ENCODE peak calls at places on chromosomes 5 and 9, in ten cellular contexts. W, F, M, Z, K, U, J, S, E and R are unnamed samples.

GRCh38 chr9:22047596-22047995 is 38.5 kb upstream of the CDKN2B start:
- DNase-seq in E (no peak), W (no peak), F (no peak), U (no peak), M (no peak), Z (no peak), K (no peak), S (no peak), J (no peak), R (no peak)

GRCh38 chr5:50968296-50969206 is 302.1 kb downstream of the PARP8 start:
- DNase-seq in W (peak; percentile 80), E (no peak), U (no peak), K (no peak), J (no peak), F (peak; percentile 32), S (no peak), M (no peak), Z (no peak), R (no peak)

GRCh38 chr9:84811072-84811725 is 141.7 kb downstream of the NTRK2 start:
- DNase-seq in J (no peak), U (no peak), Z (no peak), E (no peak), K (no peak), W (no peak), S (no peak), M (no peak), F (peak; percentile 31), R (no peak)

GRCh38 chr5:113036826-113037225 is 60.2 kb downstream of the DCP2 start:
- DNase-seq in F (no peak), W (no peak), U (no peak), J (no peak), Z (no peak), S (no peak), M (no peak), E (no peak), K (no peak), R (no peak)

GRCh38 chr9:37262410-37262809 is 142.0 kb downstream of the ZCCHC7 start:
- DNase-seq in J (no peak), W (no peak), S (no peak), Z (no peak), K (no peak), F (no peak), U (no peak), E (peak; percentile 49), M (no peak), R (no peak)

GRCh38 chr9:35909274-35909673 is at the start of gene SPAAR:
- DNase-seq in S (no peak), W (peak; percentile 21), J (no peak), U (no peak), K (no peak), M (no peak), E (no peak), Z (no peak), F (no peak), R (no peak)

GRCh38 chr5:156149203-156149602 is 177.8 kb upstream of the SGCD start:
- DNase-seq in M (no peak), W (peak; percentile 5), E (peak; percentile 58), F (no peak), J (no peak), K (no peak), Z (no peak), U (no peak), S (no peak), R (no peak)

GRCh38 chr9:127527560-127528268 is 76.4 kb downstream of the LRSAM1 start:
- DNase-seq in E (no peak), K (no peak), M (no peak), Z (no peak), S (no peak), W (peak; percentile 26), J (no peak), F (no peak), U (no peak), R (no peak)

GRCh38 chr9:25948182-25948581 is 269.9 kb upstream of the TUSC1 start:
- DNase-seq in J (no peak), W (no peak), M (no peak), E (no peak), U (no peak), K (no peak), Z (no peak), S (no peak), F (no peak), R (no peak)

DNA sequence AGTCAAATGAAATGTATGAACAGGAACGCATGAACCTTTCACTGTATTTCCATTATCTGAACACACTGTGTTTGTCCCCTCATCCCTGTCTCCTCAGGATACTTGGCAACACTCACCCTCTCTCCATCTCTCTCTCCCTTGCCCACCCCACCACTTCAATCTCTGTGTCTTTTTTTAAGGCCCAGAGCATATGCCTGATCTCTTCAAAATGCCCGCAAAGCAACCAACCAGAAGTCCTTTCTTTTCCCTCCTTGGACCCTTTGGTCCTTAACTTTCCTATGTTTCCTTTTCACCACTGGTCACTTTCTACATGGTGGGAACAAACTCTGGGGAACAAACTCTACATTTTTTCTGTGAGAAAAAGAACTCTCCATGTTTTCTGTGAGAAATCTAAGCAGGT is 3.2 kb upstream of the IRF1 start:
- DNase-seq in Z (no peak), M (no peak), J (no peak), K (no peak), U (no peak), E (no peak), F (no peak), S (no peak), W (no peak), R (no peak)
- H3K4me1 ChIP-seq in Z (peaks cover 71% of the 10 kb centered on the region), M (peaks cover 62% of the 10 kb centered on the region), J (peaks cover 64% of the 10 kb centered on the region), K (peaks cover 34% of the 10 kb centered on the region), U (peaks cover 3% of the 10 kb centered on the region), E (peaks cover 33% of the 10 kb centered on the region), F (peaks cover 3% of the 10 kb centered on the region), S (peaks cover 44% of the 10 kb centered on the region), W (peaks cover 58% of the 10 kb centered on the region), R (peaks cover 41% of the 10 kb centered on the region)

GRCh38 chr5:142770650-142771609 is 753 bp downstream of the ARHGAP26 start:
- DNase-seq in M (peak; percentile 68), U (peak; percentile 45), S (no peak), E (no peak), W (peak; percentile 76), Z (peak; percentile 64), J (peak; percentile 80), K (peak; percentile 62), F (peak; percentile 62), R (peak; percentile 28)
- TF ChIP-seq CTCF in M (peak; percentile 47), U (no peak), S (no peak), E (peak; percentile 15), W (no peak), Z (no peak), J (no peak), K (no peak), F (peak; percentile 52), R (no peak)

DNA sequence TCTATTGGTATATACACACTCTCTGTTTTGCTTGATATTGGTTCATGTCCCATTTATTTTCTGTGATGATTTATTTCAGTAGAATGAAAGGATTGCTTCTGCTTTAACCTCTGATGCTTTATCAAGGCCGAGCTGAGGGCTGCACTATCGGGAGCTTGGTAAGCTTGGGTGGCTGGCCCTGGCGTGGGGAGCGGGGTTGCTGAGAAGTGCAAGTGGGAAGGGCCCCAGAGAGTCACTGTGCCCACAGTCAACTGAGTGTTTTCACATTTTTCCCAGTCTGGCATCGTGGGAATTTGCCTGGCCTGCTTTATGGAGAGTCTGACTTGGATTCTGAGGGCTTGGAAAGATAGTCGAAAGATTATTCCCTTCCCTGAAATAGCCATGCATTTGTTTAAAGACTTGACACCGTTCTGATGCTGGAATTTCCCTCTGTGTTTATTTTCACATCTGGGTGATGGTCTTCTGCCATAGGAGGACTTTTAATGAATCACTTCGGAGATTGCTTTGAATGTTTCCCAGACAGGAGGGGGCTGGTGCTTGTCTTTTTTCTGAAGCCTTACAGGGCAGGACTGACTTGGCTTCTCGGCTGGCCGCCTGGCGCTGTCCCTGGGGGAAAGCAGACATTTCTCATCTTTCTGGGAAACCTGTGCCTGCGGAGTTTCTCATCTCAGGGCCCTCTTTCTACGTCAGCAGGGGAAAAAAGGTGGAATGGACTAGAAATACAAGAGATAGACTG is 139.0 kb downstream of the BOD1 start:
- DNase-seq in Z (no peak), S (no peak), K (no peak), W (no peak), M (no peak), J (peak; percentile 80), U (no peak), F (no peak), E (peak; percentile 93), R (no peak)
- H3K27ac ChIP-seq in Z (peak overlapping the region; percentile 71), S (no peak overlapping the region), K (peak overlapping the region; percentile 67), W (peak overlapping the region; percentile 98), M (no peak overlapping the region), J (peak overlapping the region; percentile 81), U (no peak overlapping the region), F (no peak overlapping the region), E (peak overlapping the region; percentile 75), R (no peak overlapping the region)

GRCh38 chr9:135219676-135220600 is 132.5 kb downstream of the OLFM1 start:
- DNase-seq in K (peak; percentile 3), J (no peak), E (no peak), M (no peak), W (peak; percentile 71), S (no peak), Z (no peak), F (peak; percentile 15), U (no peak), R (no peak)
- H3K4me1 ChIP-seq in K (no peaks in the 10 kb centered on the region), J (peaks cover 19% of the 10 kb centered on the region), E (no peaks in the 10 kb centered on the region), M (no peaks in the 10 kb centered on the region), W (no peaks in the 10 kb centered on the region), S (no peaks in the 10 kb centered on the region), Z (peaks cover 41% of the 10 kb centered on the region), F (peaks cover 8% of the 10 kb centered on the region), U (peaks cover 4% of the 10 kb centered on the region), R (no peaks in the 10 kb centered on the region)

GRCh38 chr5:159555084-159555483 is 224.8 kb upstream of the IL12B start:
- DNase-seq in F (no peak), S (no peak), U (no peak), E (no peak), Z (no peak), K (no peak), J (no peak), W (no peak), M (no peak), R (no peak)
- TF ChIP-seq CTCF in F (no peak), S (no peak), U (no peak), E (no peak), Z (no peak), K (no peak), J (no peak), W (no peak), M (no peak), R (no peak)

GRCh38 chr5:78809444-78809843 is 160.9 kb upstream of the LHFPL2 start:
- DNase-seq in Z (no peak), S (no peak), J (no peak), K (no peak), M (no peak), F (no peak), W (no peak), E (no peak), U (no peak), R (no peak)
- H3K27ac ChIP-seq in Z (no peak overlapping the region), S (no peak overlapping the region), J (no peak overlapping the region), K (no peak overlapping the region), M (no peak overlapping the region), F (no peak overlapping the region), W (no peak overlapping the region), E (no peak overlapping the region), U (no peak overlapping the region), R (no peak overlapping the region)

GRCh38 chr9:121751686-121752445 is 100.4 kb downstream of the DAB2IP start:
- DNase-seq in Z (no peak), K (no peak), E (no peak), J (peak; percentile 81), S (no peak), W (peak; percentile 91), F (no peak), M (no peak), U (no peak), R (no peak)
- H3K4me1 ChIP-seq in Z (peaks cover 92% of the 10 kb centered on the region), K (peaks cover 23% of the 10 kb centered on the region), E (peaks cover 19% of the 10 kb centered on the region), J (peaks cover 100% of the 10 kb centered on the region), S (no peaks in the 10 kb centered on the region), W (peaks cover 20% of the 10 kb centered on the region), F (no peaks in the 10 kb centered on the region), M (peaks cover 17% of the 10 kb centered on the region), U (peaks cover 5% of the 10 kb centered on the region), R (peaks cover 87% of the 10 kb centered on the region)